ENCODE peak calls at places on chromosome X, in six cellular contexts. One of them, this sample, is unnamed. For H3K27me3, the result is how much of the 10 kb centered on the place peaks cover.

GRCh38 chrX:7158468-7158990 is 10.6 kb upstream of the PUDP start:
- DNase-seq in MM.1S: no peak
- DNase-seq in BE2C: no peak
- DNase-seq in pancreas: no peak
- DNase-seq in upper lobe of right lung: no peak
- DNase-seq in IMR-90: no peak
- DNase-seq in this sample: no peak

GRCh38 chrX:43909159-43909558 is 26.9 kb upstream of the MAOB start:
- DNase-seq in IMR-90: no peak
- DNase-seq in upper lobe of right lung: no peak
- DNase-seq in pancreas: no peak
- DNase-seq in MM.1S: no peak
- DNase-seq in BE2C: no peak
- DNase-seq in this sample: no peak

GRCh38 chrX:35122756-35123155 is 180.2 kb downstream of the FAM47B start:
- DNase-seq in upper lobe of right lung: no peak
- DNase-seq in IMR-90: peak
- DNase-seq in pancreas: no peak
- DNase-seq in MM.1S: no peak
- DNase-seq in BE2C: no peak
- DNase-seq in this sample: no peak

GRCh38 chrX:50827996-50828395 is 14.0 kb upstream of the SHROOM4 start:
- DNase-seq in MM.1S: no peak
- DNase-seq in pancreas: no peak
- DNase-seq in BE2C: no peak
- DNase-seq in IMR-90: peak
- DNase-seq in upper lobe of right lung: no peak
- DNase-seq in this sample: no peak

GRCh38 chrX:40131644-40132376 is 34.1 kb upstream of the BCOR start:
- DNase-seq in IMR-90: no peak
- DNase-seq in upper lobe of right lung: no peak
- DNase-seq in BE2C: no peak
- DNase-seq in MM.1S: no peak
- DNase-seq in pancreas: no peak
- DNase-seq in this sample: no peak

GRCh38 chrX:57817302-57817701 is 93.0 kb downstream of the ZXDA start:
- DNase-seq in MM.1S: peak
- DNase-seq in pancreas: no peak
- DNase-seq in IMR-90: no peak
- DNase-seq in upper lobe of right lung: no peak
- DNase-seq in BE2C: no peak
- DNase-seq in this sample: no peak

GRCh38 chrX:47217121-47217851 is 1.2 kb upstream of the CDK16 start:
- DNase-seq in pancreas: no peak
- DNase-seq in MM.1S: no peak
- DNase-seq in BE2C: peak
- DNase-seq in IMR-90: peak
- DNase-seq in upper lobe of right lung: no peak
- DNase-seq in this sample: no peak

GRCh38 chrX:118066867-118067515 is 49.6 kb downstream of the KLHL13 start:
- DNase-seq in upper lobe of right lung: no peak
- DNase-seq in BE2C: no peak
- DNase-seq in IMR-90: no peak
- DNase-seq in pancreas: no peak
- DNase-seq in MM.1S: no peak
- DNase-seq in this sample: no peak

GRCh38 chrX:115561605-115562491 is 874 bp downstream of the PLS3 start:
- DNase-seq in BE2C: peak
- DNase-seq in pancreas: peak
- DNase-seq in IMR-90: peak
- DNase-seq in upper lobe of right lung: peak
- DNase-seq in MM.1S: no peak
- DNase-seq in this sample: no peak

GRCh38 chrX:15384304-15384703 is at the start of gene VEGFD:
- DNase-seq in pancreas: no peak
- DNase-seq in MM.1S: no peak
- DNase-seq in BE2C: no peak
- DNase-seq in upper lobe of right lung: no peak
- DNase-seq in IMR-90: peak
- DNase-seq in this sample: no peak

GRCh38 chrX:20884565-20884964 is 489.7 kb upstream of the CNKSR2 start:
- DNase-seq in MM.1S: no peak
- DNase-seq in IMR-90: no peak
- DNase-seq in upper lobe of right lung: no peak
- DNase-seq in pancreas: no peak
- DNase-seq in BE2C: no peak
- DNase-seq in this sample: no peak

GRCh38 chrX:118519411-118520205 is 24.0 kb downstream of the DOCK11 start:
- DNase-seq in pancreas: no peak
- DNase-seq in IMR-90: peak
- DNase-seq in MM.1S: no peak
- DNase-seq in upper lobe of right lung: no peak
- DNase-seq in BE2C: no peak
- DNase-seq in this sample: no peak

GRCh38 chrX:49627030-49627777 is 28.4 kb downstream of the GAGE1 start:
- DNase-seq in BE2C: peak
- DNase-seq in MM.1S: peak
- DNase-seq in upper lobe of right lung: no peak
- DNase-seq in pancreas: no peak
- DNase-seq in IMR-90: no peak
- DNase-seq in this sample: no peak
- H3K4me3 ChIP-seq in BE2C: no peak
- H3K4me3 ChIP-seq in MM.1S: peak
- H3K4me3 ChIP-seq in upper lobe of right lung: peak
- H3K4me3 ChIP-seq in pancreas: no peak
- H3K4me3 ChIP-seq in IMR-90: no peak
- H3K4me3 ChIP-seq in this sample: no peak

GRCh38 chrX:83829874-83830273 is 31.1 kb upstream of the CYLC1 start:
- DNase-seq in upper lobe of right lung: no peak
- DNase-seq in pancreas: no peak
- DNase-seq in IMR-90: no peak
- DNase-seq in MM.1S: no peak
- DNase-seq in BE2C: no peak
- DNase-seq in this sample: no peak
- H3K27me3 ChIP-seq in upper lobe of right lung: under half
- H3K27me3 ChIP-seq in pancreas: under half
- H3K27me3 ChIP-seq in IMR-90: under half
- H3K27me3 ChIP-seq in MM.1S: under half
- H3K27me3 ChIP-seq in BE2C: under half
- H3K27me3 ChIP-seq in this sample: under half

DNA sequence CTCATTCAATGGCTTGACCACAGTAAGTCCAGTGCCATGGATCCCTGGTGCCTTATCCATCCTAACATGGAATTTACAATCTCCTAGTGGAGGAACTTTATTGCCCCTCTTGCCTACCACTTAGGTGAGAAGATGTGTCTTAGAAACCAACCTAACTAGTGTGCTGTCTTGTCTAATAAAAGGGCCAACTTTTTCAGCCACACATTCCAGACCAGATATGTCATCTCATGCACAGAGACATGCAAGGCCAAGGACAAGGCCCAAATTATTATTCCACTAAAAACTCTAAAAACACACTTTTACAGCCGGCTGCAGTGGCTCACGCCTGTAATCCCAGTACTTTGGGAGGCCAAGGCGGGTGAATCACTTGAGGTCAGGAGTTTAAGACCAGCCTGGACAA is 10.6 kb upstream of the PRDX4 start:
- DNase-seq in MM.1S: no peak
- DNase-seq in BE2C: no peak
- DNase-seq in IMR-90: peak
- DNase-seq in upper lobe of right lung: no peak
- DNase-seq in pancreas: no peak
- DNase-seq in this sample: no peak
- TF ChIP-seq CTCF in MM.1S: no peak
- TF ChIP-seq CTCF in BE2C: no peak
- TF ChIP-seq CTCF in IMR-90: no peak
- TF ChIP-seq CTCF in upper lobe of right lung: no peak
- TF ChIP-seq CTCF in pancreas: no peak
- TF ChIP-seq CTCF in this sample: no peak

GRCh38 chrX:151239748-151240147 is 63.4 kb downstream of the GPR50 start:
- DNase-seq in BE2C: no peak
- DNase-seq in pancreas: no peak
- DNase-seq in IMR-90: no peak
- DNase-seq in upper lobe of right lung: no peak
- DNase-seq in MM.1S: no peak
- DNase-seq in this sample: no peak

DNA sequence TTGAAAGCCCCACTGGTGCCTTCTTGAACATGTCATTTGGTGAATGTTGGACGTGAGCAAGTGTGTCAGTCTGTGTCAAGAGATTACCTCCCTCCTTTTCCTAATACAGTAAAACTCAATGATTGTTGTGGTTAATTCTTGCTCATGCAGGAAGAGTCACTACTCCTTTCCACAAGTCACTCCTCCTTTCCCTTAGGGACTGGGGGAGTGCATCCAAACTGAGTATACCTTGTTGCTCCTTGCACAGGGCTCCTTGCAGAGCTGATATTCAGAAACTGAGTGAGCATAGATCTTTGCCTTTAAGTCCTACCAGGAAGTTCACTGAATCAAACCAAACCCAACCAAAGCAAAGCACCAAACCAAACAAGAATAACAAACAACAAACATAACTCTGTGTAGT is 63.9 kb downstream of the GPR50 start:
- DNase-seq in IMR-90: no peak
- DNase-seq in pancreas: no peak
- DNase-seq in upper lobe of right lung: no peak
- DNase-seq in MM.1S: no peak
- DNase-seq in BE2C: no peak
- DNase-seq in this sample: no peak
- H3K4me3 ChIP-seq in IMR-90: no peak
- H3K4me3 ChIP-seq in pancreas: no peak
- H3K4me3 ChIP-seq in upper lobe of right lung: no peak
- H3K4me3 ChIP-seq in MM.1S: no peak
- H3K4me3 ChIP-seq in BE2C: no peak
- H3K4me3 ChIP-seq in this sample: no peak

This sample was measured in Peyer's patch.